ENCODE peak calls at places on chromosomes 6 and 20, in eight cellular contexts. One of them, this sample, is unnamed.

GRCh38 chr6:152503541-152503940 is 133.6 kb downstream of the SYNE1 start:
- DNase-seq in H54: no peak
- DNase-seq in ovary: no peak
- DNase-seq in HepG2: no peak
- DNase-seq in HCT116: no peak
- DNase-seq in adrenal gland: no peak
- DNase-seq in esophagus squamous epithelium: no peak
- DNase-seq in prostate gland: no peak
- DNase-seq in this sample: no peak

GRCh38 chr6:143843689-143844405 is 709 bp downstream of the LTV1 start:
- DNase-seq in H54: no peak
- DNase-seq in ovary: no peak
- DNase-seq in HepG2: peak; percentile 13
- DNase-seq in HCT116: no peak
- DNase-seq in adrenal gland: no peak
- DNase-seq in esophagus squamous epithelium: no peak
- DNase-seq in prostate gland: no peak
- DNase-seq in this sample: no peak

GRCh38 chr6:74404366-74404765 is 708.4 kb downstream of the CD109 start:
- DNase-seq in H54: no peak
- DNase-seq in ovary: no peak
- DNase-seq in HepG2: no peak
- DNase-seq in HCT116: no peak
- DNase-seq in adrenal gland: no peak
- DNase-seq in esophagus squamous epithelium: no peak
- DNase-seq in prostate gland: no peak
- DNase-seq in this sample: no peak

GRCh38 chr6:36595168-36595818 is 1.1 kb downstream of the SRSF3 start:
- DNase-seq in H54: no peak
- DNase-seq in ovary: peak; percentile 41
- DNase-seq in HepG2: peak; percentile 52
- DNase-seq in HCT116: no peak
- DNase-seq in adrenal gland: no peak
- DNase-seq in esophagus squamous epithelium: no peak
- DNase-seq in prostate gland: peak; percentile 60
- DNase-seq in this sample: no peak

GRCh38 chr20:36544134-36545018 is 3.1 kb downstream of the MYL9 start:
- DNase-seq in H54: peak; percentile 68
- DNase-seq in ovary: no peak
- DNase-seq in HepG2: no peak
- DNase-seq in HCT116: no peak
- DNase-seq in adrenal gland: peak; percentile 87
- DNase-seq in esophagus squamous epithelium: no peak
- DNase-seq in prostate gland: no peak
- DNase-seq in this sample: no peak

GRCh38 chr20:44207066-44207723 is 3.4 kb downstream of the OSER1 start:
- DNase-seq in H54: no peak
- DNase-seq in ovary: no peak
- DNase-seq in HepG2: no peak
- DNase-seq in HCT116: no peak
- DNase-seq in adrenal gland: no peak
- DNase-seq in esophagus squamous epithelium: no peak
- DNase-seq in prostate gland: no peak
- DNase-seq in this sample: no peak

GRCh38 chr6:32967151-32968091 is 973 bp upstream of the BRD2 start:
- DNase-seq in H54: no peak
- DNase-seq in ovary: no peak
- DNase-seq in HepG2: peak; percentile 87
- DNase-seq in HCT116: peak; percentile 73
- DNase-seq in adrenal gland: no peak
- DNase-seq in esophagus squamous epithelium: no peak
- DNase-seq in prostate gland: no peak
- DNase-seq in this sample: no peak

GRCh38 chr6:116847234-116847633 is 18.4 kb upstream of the GPRC6A start:
- DNase-seq in H54: no peak
- DNase-seq in ovary: no peak
- DNase-seq in HepG2: peak; percentile 59
- DNase-seq in HCT116: peak; percentile 35
- DNase-seq in adrenal gland: no peak
- DNase-seq in esophagus squamous epithelium: no peak
- DNase-seq in prostate gland: no peak
- DNase-seq in this sample: no peak

GRCh38 chr20:59037386-59037785 is 5.2 kb downstream of the PRELID3B start:
- DNase-seq in H54: no peak
- DNase-seq in ovary: no peak
- DNase-seq in HepG2: no peak
- DNase-seq in HCT116: no peak
- DNase-seq in adrenal gland: no peak
- DNase-seq in esophagus squamous epithelium: no peak
- DNase-seq in prostate gland: no peak
- DNase-seq in this sample: no peak

GRCh38 chr20:40770564-40771307 is 81.7 kb upstream of the MAFB start:
- DNase-seq in H54: no peak
- DNase-seq in ovary: no peak
- DNase-seq in HepG2: no peak
- DNase-seq in HCT116: no peak
- DNase-seq in adrenal gland: peak; percentile 34
- DNase-seq in esophagus squamous epithelium: no peak
- DNase-seq in prostate gland: no peak
- DNase-seq in this sample: no peak

DNA sequence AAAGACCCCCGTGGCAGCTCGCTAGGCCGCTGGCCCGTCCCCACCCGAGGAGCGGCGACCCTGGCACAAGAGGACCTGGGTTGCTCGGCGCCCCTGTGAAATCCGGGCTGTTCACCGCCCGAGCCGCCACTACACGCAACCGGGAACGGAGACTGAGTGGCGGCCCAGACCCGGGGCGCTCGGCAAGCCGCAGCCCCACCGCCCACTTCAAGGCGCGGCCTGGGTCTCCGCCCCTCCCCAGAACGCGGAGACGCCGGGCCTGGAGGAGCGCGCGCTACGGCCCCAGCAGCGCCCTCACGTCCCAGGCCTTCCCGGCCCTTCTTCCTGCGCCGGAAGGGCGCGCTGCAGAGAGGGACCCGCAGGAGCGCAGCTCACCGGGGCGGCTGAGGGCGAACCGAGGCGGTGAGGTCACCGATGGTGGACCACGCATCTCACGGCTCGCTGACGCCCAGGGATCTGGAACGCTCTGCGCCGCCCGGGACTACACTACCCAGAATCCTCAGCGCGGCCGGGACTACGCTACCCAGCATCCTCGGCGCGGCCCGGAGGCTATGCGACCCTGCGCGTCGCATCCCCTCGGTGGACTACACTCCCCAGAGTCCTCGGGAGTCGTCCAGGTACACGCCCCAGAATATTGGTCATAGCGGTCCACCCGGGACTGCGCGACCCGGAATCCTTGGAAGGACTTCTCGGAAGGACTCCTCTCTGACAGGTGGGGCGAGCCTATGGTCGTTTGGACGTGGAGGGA is at the start of gene ZNF337:
- DNase-seq in H54: peak; percentile 94
- DNase-seq in ovary: peak; percentile 95
- DNase-seq in HepG2: peak; percentile 98
- DNase-seq in HCT116: peak; percentile 93
- DNase-seq in adrenal gland: peak; percentile 97
- DNase-seq in esophagus squamous epithelium: peak; percentile 64
- DNase-seq in prostate gland: peak; percentile 91
- DNase-seq in this sample: peak; percentile 92
- TF ChIP-seq POLR2A in H54: peak; percentile 66
- TF ChIP-seq POLR2A in ovary: peak; percentile 85
- TF ChIP-seq POLR2A in HepG2: peak; percentile 87
- TF ChIP-seq POLR2A in HCT116: peak; percentile 68
- TF ChIP-seq POLR2A in adrenal gland: peak; percentile 73
- TF ChIP-seq POLR2A in esophagus squamous epithelium: no peak
- TF ChIP-seq POLR2A in prostate gland: peak; percentile 69
- TF ChIP-seq POLR2A in this sample: peak; percentile 79

GRCh38 chr6:99833034-99833433 is 161.0 kb downstream of the MCHR2 start:
- DNase-seq in H54: no peak
- DNase-seq in ovary: no peak
- DNase-seq in HepG2: no peak
- DNase-seq in HCT116: no peak
- DNase-seq in adrenal gland: no peak
- DNase-seq in esophagus squamous epithelium: no peak
- DNase-seq in prostate gland: no peak
- DNase-seq in this sample: no peak
- TF ChIP-seq POLR2A in H54: no peak
- TF ChIP-seq POLR2A in ovary: no peak
- TF ChIP-seq POLR2A in HepG2: no peak
- TF ChIP-seq POLR2A in HCT116: no peak
- TF ChIP-seq POLR2A in adrenal gland: no peak
- TF ChIP-seq POLR2A in esophagus squamous epithelium: no peak
- TF ChIP-seq POLR2A in prostate gland: no peak
- TF ChIP-seq POLR2A in this sample: no peak

GRCh38 chr6:34234667-34235604 is 1.7 kb upstream of the HMGA1 start:
- DNase-seq in H54: no peak
- DNase-seq in ovary: no peak
- DNase-seq in HepG2: no peak
- DNase-seq in HCT116: no peak
- DNase-seq in adrenal gland: no peak
- DNase-seq in esophagus squamous epithelium: no peak
- DNase-seq in prostate gland: no peak
- DNase-seq in this sample: no peak

GRCh38 chr6:34237316-34237721 is 646 bp downstream of the HMGA1 start:
- DNase-seq in H54: peak; percentile 40
- DNase-seq in ovary: no peak
- DNase-seq in HepG2: no peak
- DNase-seq in HCT116: no peak
- DNase-seq in adrenal gland: no peak
- DNase-seq in esophagus squamous epithelium: no peak
- DNase-seq in prostate gland: no peak
- DNase-seq in this sample: no peak

GRCh38 chr6:34233867-34234266 is 2.8 kb upstream of the HMGA1 start:
- DNase-seq in H54: peak; percentile 1
- DNase-seq in ovary: no peak
- DNase-seq in HepG2: no peak
- DNase-seq in HCT116: no peak
- DNase-seq in adrenal gland: no peak
- DNase-seq in esophagus squamous epithelium: no peak
- DNase-seq in prostate gland: no peak
- DNase-seq in this sample: no peak

GRCh38 chr6:34236423-34237315 is at the start of gene HMGA1:
- DNase-seq in H54: peak; percentile 96
- DNase-seq in ovary: peak; percentile 78
- DNase-seq in HepG2: peak; percentile 81
- DNase-seq in HCT116: no peak
- DNase-seq in adrenal gland: peak; percentile 80
- DNase-seq in esophagus squamous epithelium: peak; percentile 52
- DNase-seq in prostate gland: peak; percentile 88
- DNase-seq in this sample: peak; percentile 91

DNA sequence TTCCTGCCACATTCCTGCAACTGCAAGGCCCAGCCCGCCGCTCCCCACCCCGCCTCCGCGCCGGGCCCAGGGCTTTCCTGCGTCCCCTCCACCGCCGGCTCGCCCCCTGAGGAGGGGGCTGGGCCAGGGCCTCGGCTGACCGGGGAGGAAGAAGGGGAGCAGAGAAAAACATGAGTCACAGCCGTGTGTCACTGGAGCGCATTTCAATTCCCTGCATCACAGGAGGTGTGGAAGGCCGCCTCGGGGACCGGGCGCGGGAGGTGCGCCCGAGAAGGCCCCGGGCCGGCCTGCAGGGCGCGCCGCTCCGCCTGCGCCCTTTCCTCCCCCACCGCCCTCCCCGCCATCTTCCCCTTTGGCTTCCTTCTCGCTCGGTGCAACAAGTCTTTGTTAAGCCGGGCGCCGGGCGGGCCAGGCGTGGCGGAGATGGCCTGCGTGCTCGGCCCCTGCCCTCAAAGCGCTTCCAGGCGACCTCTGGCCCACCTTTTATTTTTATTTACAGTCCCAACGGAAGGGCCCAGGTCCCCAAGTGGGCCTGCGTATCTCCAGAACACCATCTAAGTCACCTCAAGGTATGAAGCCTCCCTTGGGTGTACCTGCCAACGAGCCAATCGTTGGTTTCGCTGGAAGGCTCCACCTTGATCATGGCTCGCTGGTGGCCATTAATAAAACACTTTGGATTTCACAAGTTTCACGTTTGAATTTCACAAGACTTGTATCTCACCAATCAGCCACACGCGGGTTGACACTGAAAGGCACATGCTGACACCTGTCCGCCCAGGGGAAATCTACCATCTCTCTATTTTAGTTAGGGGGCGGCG is 859 bp upstream of the HMGA1 start:
- DNase-seq in H54: peak; percentile 40
- DNase-seq in ovary: peak; percentile 52
- DNase-seq in HepG2: no peak
- DNase-seq in HCT116: no peak
- DNase-seq in adrenal gland: peak; percentile 63
- DNase-seq in esophagus squamous epithelium: no peak
- DNase-seq in prostate gland: peak; percentile 33
- DNase-seq in this sample: peak; percentile 60
- TF ChIP-seq POLR2A in H54: no peak
- TF ChIP-seq POLR2A in ovary: no peak
- TF ChIP-seq POLR2A in HepG2: no peak
- TF ChIP-seq POLR2A in HCT116: no peak
- TF ChIP-seq POLR2A in adrenal gland: no peak
- TF ChIP-seq POLR2A in esophagus squamous epithelium: no peak
- TF ChIP-seq POLR2A in prostate gland: peak; percentile 22
- TF ChIP-seq POLR2A in this sample: peak; percentile 28

GRCh38 chr20:50723672-50724071 is 7.7 kb upstream of the PARD6B start:
- DNase-seq in H54: no peak
- DNase-seq in ovary: no peak
- DNase-seq in HepG2: no peak
- DNase-seq in HCT116: no peak
- DNase-seq in adrenal gland: no peak
- DNase-seq in esophagus squamous epithelium: no peak
- DNase-seq in prostate gland: no peak
- DNase-seq in this sample: no peak

GRCh38 chr20:50720582-50720981 is 10.8 kb upstream of the PARD6B start:
- DNase-seq in H54: no peak
- DNase-seq in ovary: no peak
- DNase-seq in HepG2: no peak
- DNase-seq in HCT116: no peak
- DNase-seq in adrenal gland: no peak
- DNase-seq in esophagus squamous epithelium: no peak
- DNase-seq in prostate gland: no peak
- DNase-seq in this sample: no peak

GRCh38 chr20:50722466-50723155 is 8.8 kb upstream of the PARD6B start:
- DNase-seq in H54: no peak
- DNase-seq in ovary: no peak
- DNase-seq in HepG2: no peak
- DNase-seq in HCT116: no peak
- DNase-seq in adrenal gland: no peak
- DNase-seq in esophagus squamous epithelium: no peak
- DNase-seq in prostate gland: no peak
- DNase-seq in this sample: no peak

GRCh38 chr20:50724112-50724724 is 7.2 kb upstream of the PARD6B start:
- DNase-seq in H54: no peak
- DNase-seq in ovary: peak; percentile 23
- DNase-seq in HepG2: no peak
- DNase-seq in HCT116: no peak
- DNase-seq in adrenal gland: no peak
- DNase-seq in esophagus squamous epithelium: no peak
- DNase-seq in prostate gland: no peak
- DNase-seq in this sample: no peak

DNA sequence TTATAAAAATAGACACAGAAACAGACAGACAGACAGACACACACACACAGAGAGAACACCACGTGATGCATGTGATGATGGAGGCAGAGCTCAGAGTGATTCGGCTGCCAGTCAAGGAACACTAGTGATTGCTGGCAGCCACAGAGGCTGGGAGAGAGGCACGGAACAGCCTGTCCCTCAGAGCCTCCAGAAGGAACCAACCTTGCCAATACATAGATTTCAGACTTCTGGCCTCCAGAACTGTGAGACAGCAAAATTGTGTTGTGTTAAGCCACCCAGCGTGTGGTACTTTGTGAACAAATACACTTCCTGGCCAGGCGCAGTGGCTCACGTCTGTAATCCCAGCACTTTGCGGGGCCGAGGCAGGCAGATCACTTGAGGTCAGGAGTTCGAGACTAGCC is 9.5 kb upstream of the PARD6B start:
- DNase-seq in H54: no peak
- DNase-seq in ovary: no peak
- DNase-seq in HepG2: no peak
- DNase-seq in HCT116: no peak
- DNase-seq in adrenal gland: peak; percentile 29
- DNase-seq in esophagus squamous epithelium: no peak
- DNase-seq in prostate gland: peak; percentile 33
- DNase-seq in this sample: no peak
- TF ChIP-seq POLR2A in H54: no peak
- TF ChIP-seq POLR2A in ovary: no peak
- TF ChIP-seq POLR2A in HepG2: no peak
- TF ChIP-seq POLR2A in HCT116: no peak
- TF ChIP-seq POLR2A in adrenal gland: no peak
- TF ChIP-seq POLR2A in esophagus squamous epithelium: no peak
- TF ChIP-seq POLR2A in prostate gland: no peak
- TF ChIP-seq POLR2A in this sample: no peak